ENCODE peak calls at places on chromosome X, in four cellular contexts. R, B, Q and T are unnamed samples.

GRCh38 chrX:70262952-70263567 is 3.1 kb upstream of the P2RY4 start:
- DNase-seq in R (peak), Q (peak), B (no peak), T (peak)

GRCh38 chrX:37959212-37960021 is 46.9 kb upstream of the SYTL5 start:
- DNase-seq in B (no peak), R (no peak), Q (no peak), T (no peak)

GRCh38 chrX:13235930-13236329 is 83.9 kb downstream of the ATXN3L start:
- DNase-seq in Q (no peak), R (no peak), B (no peak), T (no peak)

GRCh38 chrX:97931586-97931985 is 1047.9 kb downstream of the RPA4 start:
- DNase-seq in R (no peak), B (no peak), Q (no peak), T (no peak)

GRCh38 chrX:95057341-95057740 is 1383.3 kb downstream of the FAM133A start:
- DNase-seq in R (no peak), Q (no peak), B (no peak), T (no peak)

GRCh38 chrX:118756111-118756510 is 28.7 kb downstream of the IL13RA1 start:
- DNase-seq in B (no peak), Q (no peak), R (no peak), T (no peak)

GRCh38 chrX:153924149-153924861 is 1.8 kb downstream of the ARHGAP4 start:
- DNase-seq in Q (no peak), B (peak), R (no peak), T (no peak)

GRCh38 chrX:115988825-115989224 is 181.7 kb upstream of the AGTR2 start:
- DNase-seq in R (no peak), B (no peak), Q (no peak), T (no peak)

GRCh38 chrX:68947882-68948605 is 119.2 kb downstream of the EFNB1 start:
- DNase-seq in B (no peak), Q (no peak), R (no peak), T (no peak)

GRCh38 chrX:48573690-48574269 is 504 bp upstream of the RBM3 start:
- DNase-seq in R (no peak), Q (peak), B (peak), T (peak)

GRCh38 chrX:10486373-10486772 is 134.0 kb downstream of the MID1 start:
- DNase-seq in Q (no peak), B (peak), R (no peak), T (no peak)

GRCh38 chrX:153499876-153500275 is 5.1 kb downstream of the BGN start:
- DNase-seq in R (no peak), Q (peak), B (no peak), T (no peak)

GRCh38 chrX:126815816-126816215 is 3.7 kb upstream of the PRR32 start:
- DNase-seq in Q (no peak), R (no peak), B (no peak), T (no peak)

GRCh38 chrX:19990519-19991349 is at the start of gene BCLAF3:
- DNase-seq in B (peak), R (peak), Q (peak), T (peak)

GRCh38 chrX:38973327-38973726 is 172.1 kb downstream of the MID1IP1 start:
- DNase-seq in Q (peak), B (no peak), R (no peak), T (no peak)

GRCh38 chrX:118353081-118353850 is 7.4 kb downstream of the WDR44 start:
- DNase-seq in R (no peak), B (no peak), Q (no peak), T (no peak)

GRCh38 chrX:138487866-138488265 is 223.7 kb downstream of the FGF13 start:
- DNase-seq in R (no peak), B (no peak), Q (no peak), T (no peak)

GRCh38 chrX:84046403-84046984 is 141.5 kb downstream of the RPS6KA6 start:
- DNase-seq in B (no peak), Q (no peak), R (peak), T (peak)

GRCh38 chrX:140918398-140919043 is 83.9 kb upstream of the SPANXB1 start:
- DNase-seq in Q (no peak), R (peak), B (no peak), T (peak)

GRCh38 chrX:21412029-21412428 is 37.8 kb downstream of the CNKSR2 start:
- DNase-seq in B (no peak), Q (no peak), R (no peak), T (no peak)

GRCh38 chrX:29024813-29025342 is 437.6 kb downstream of the IL1RAPL1 start:
- DNase-seq in R (no peak), B (no peak), Q (no peak), T (no peak)

GRCh38 chrX:113274801-113275200 is 434.2 kb upstream of the AMOT start:
- DNase-seq in R (no peak), Q (no peak), B (no peak), T (no peak)

GRCh38 chrX:30580641-30581040 is 3.1 kb upstream of the TASL start:
- DNase-seq in R (no peak), Q (no peak), B (no peak), T (no peak)

GRCh38 chrX:357693-358471 is 28.8 kb downstream of the PPP2R3B start:
- DNase-seq in B (no peak), R (no peak), Q (no peak), T (no peak)

GRCh38 chrX:27590044-27590443 is at the start of gene DCAF8L2:
- DNase-seq in B (no peak), Q (no peak), R (no peak), T (no peak)

GRCh38 chrX:22122510-22122909 is 90.4 kb downstream of the PHEX start:
- DNase-seq in R (no peak), B (peak), Q (no peak), T (no peak)

GRCh38 chrX:49187526-49187925 is 1.4 kb upstream of the PRICKLE3 start:
- DNase-seq in R (no peak), Q (no peak), B (no peak), T (no peak)

GRCh38 chrX:65035451-65035779 is 59.2 kb upstream of the ZC4H2 start:
- DNase-seq in B (no peak), Q (peak), R (peak), T (peak)

GRCh38 chrX:33726281-33727160 is 405.6 kb downstream of the FAM47A start:
- DNase-seq in B (peak), Q (peak), R (peak), T (no peak)

GRCh38 chrX:16191605-16192004 is 24.3 kb downstream of the MAGEB17 start:
- DNase-seq in B (no peak), Q (no peak), R (no peak), T (no peak)

GRCh38 chrX:95889279-95889678 is 795.4 kb upstream of the DIAPH2 start:
- DNase-seq in Q (no peak), B (no peak), R (no peak), T (no peak)

GRCh38 chrX:110146521-110146920 is 143.6 kb downstream of the TMEM164 start:
- DNase-seq in B (peak), Q (no peak), R (peak), T (peak)

GRCh38 chrX:9598344-9598743 is 133.5 kb downstream of the TBL1X start:
- DNase-seq in B (no peak), R (no peak), Q (no peak), T (peak)

GRCh38 chrX:19852014-19853005 is 35.1 kb downstream of the SH3KBP1 start:
- DNase-seq in B (no peak), R (no peak), Q (peak), T (no peak)

GRCh38 chrX:41542151-41542935 is 95.2 kb downstream of the NYX start:
- DNase-seq in Q (no peak), R (no peak), B (no peak), T (no peak)

GRCh38 chrX:125295337-125295736 is 24.3 kb upstream of the TEX13C start:
- DNase-seq in Q (no peak), R (no peak), B (no peak), T (no peak)

GRCh38 chrX:142095816-142096215 is 109.3 kb downstream of the MAGEC2 start:
- DNase-seq in Q (no peak), R (no peak), B (no peak), T (no peak)

GRCh38 chrX:123807825-123808416 is 51.9 kb upstream of the XIAP start:
- DNase-seq in Q (no peak), B (no peak), R (no peak), T (no peak)

GRCh38 chrX:137479394-137479793 is 86.5 kb upstream of the ZIC3 start:
- DNase-seq in Q (no peak), R (no peak), B (no peak), T (peak)

GRCh38 chrX:54785901-54786300 is 12.2 kb downstream of the ITIH6 start:
- DNase-seq in R (peak), Q (no peak), B (no peak), T (peak)
- TF ChIP-seq CTCF in R (no peak), Q (no peak), B (no peak), T (no peak)

GRCh38 chrX:24148535-24149345 is 789 bp upstream of the ZFX start:
- DNase-seq in R (no peak), Q (no peak), B (peak), T (peak)

GRCh38 chrX:24149346-24150050 is at the start of gene ZFX:
- DNase-seq in B (peak), R (peak), Q (peak), T (peak)

GRCh38 chrX:24148118-24148517 is 1.4 kb upstream of the ZFX start:
- DNase-seq in Q (no peak), B (no peak), R (no peak), T (no peak)

GRCh38 chrX:24151513-24151912 is 2.0 kb downstream of the ZFX start:
- DNase-seq in Q (no peak), R (no peak), B (no peak), T (no peak)

DNA sequence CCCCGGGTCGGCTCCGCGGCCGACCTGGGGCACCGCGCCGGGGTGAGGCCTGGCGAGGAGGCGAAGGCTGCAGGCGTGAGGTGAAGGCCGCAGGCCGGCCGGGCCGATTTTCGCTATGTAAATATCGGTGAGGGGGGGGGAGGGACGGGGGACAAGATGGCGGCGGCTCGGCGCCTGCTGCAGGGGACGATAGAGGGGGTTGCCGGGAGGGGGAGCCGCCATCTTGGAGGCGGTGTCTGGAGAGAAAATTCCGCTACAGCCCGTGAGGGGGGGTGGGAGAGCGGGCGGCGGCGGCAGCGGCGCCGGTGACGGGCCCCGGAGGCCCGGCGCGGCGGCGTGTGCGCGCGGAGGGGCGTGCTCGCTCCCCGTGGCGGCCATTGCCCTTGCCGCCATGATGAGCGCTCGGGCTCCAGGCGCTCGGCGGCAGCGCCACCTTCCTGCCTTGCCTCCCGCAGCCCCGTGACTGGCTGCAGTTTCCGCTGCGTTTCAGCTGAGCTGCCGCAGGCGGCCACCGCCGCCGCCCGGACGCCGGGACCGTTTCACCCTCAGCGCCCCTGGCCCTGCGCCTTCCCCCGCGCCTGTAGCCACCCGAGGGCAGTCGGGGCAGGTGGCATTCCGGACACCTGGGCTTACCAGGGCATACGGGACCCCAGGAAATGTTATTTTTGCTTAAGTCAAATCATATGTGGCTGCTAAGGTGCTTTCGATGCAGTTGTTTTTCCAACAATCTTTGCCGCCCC is 692 bp downstream of the ZFX start:
- DNase-seq in Q (peak), R (peak), B (peak), T (peak)
- TF ChIP-seq CTCF in Q (peak), R (peak), B (peak), T (peak)

DNA sequence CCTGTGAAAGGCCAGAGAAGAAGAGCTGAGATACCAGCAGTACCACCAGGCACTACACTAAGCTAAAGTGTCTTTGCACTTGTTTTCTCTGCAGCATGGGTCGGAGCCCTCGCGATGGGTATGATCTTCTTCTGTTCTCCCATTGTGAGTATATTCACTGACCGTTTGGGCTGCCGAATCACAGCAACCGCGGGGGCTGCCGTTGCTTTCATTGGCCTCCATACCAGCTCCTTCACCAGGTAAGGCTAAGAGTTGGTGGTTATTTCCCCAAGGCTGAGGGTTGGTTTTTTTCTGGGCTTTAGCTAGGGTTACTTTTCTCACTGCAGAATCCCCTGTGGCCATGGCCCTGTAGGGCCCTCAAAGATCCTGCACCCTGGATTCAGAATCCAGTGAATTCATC is 93.5 kb downstream of the RLIM start:
- DNase-seq in B (no peak), R (no peak), Q (no peak), T (no peak)
- TF ChIP-seq CTCF in B (no peak), R (no peak), Q (no peak), T (no peak)

GRCh38 chrX:74537011-74537390 is 77.4 kb downstream of the RLIM start:
- DNase-seq in B (peak), R (peak), Q (no peak), T (no peak)

GRCh38 chrX:74534569-74535038 is 79.8 kb downstream of the RLIM start:
- DNase-seq in R (no peak), B (no peak), Q (no peak), T (no peak)

GRCh38 chrX:74535633-74536141 is 78.7 kb downstream of the RLIM start:
- DNase-seq in B (peak), R (peak), Q (peak), T (peak)

GRCh38 chrX:74536142-74537010 is 78.0 kb downstream of the RLIM start:
- DNase-seq in Q (peak), R (peak), B (peak), T (peak)

GRCh38 chrX:74535211-74535621 is 79.2 kb downstream of the RLIM start:
- DNase-seq in Q (no peak), B (peak), R (peak), T (peak)
- TF ChIP-seq CTCF in Q (peak), B (peak), R (no peak), T (no peak)

GRCh38 chrX:111869639-111870034 is 6.3 kb upstream of the TRPC5OS start:
- DNase-seq in R (peak), B (no peak), Q (no peak), T (peak)
- TF ChIP-seq CTCF in R (peak), B (peak), Q (peak), T (peak)

GRCh38 chrX:151633157-151633556 is 62.1 kb upstream of the PRRG3 start:
- DNase-seq in R (no peak), B (no peak), Q (no peak), T (no peak)
- TF ChIP-seq CTCF in R (no peak), B (no peak), Q (no peak), T (no peak)

GRCh38 chrX:134181261-134181660 is 55.7 kb upstream of the CCDC160 start:
- DNase-seq in B (no peak), R (no peak), Q (no peak), T (no peak)

GRCh38 chrX:134184936-134185335 is 52.0 kb upstream of the CCDC160 start:
- DNase-seq in Q (no peak), R (no peak), B (no peak), T (no peak)

GRCh38 chrX:134191276-134191675 is 45.7 kb upstream of the CCDC160 start:
- DNase-seq in Q (no peak), R (no peak), B (no peak), T (no peak)

GRCh38 chrX:134183665-134184064 is 53.3 kb upstream of the CCDC160 start:
- DNase-seq in B (no peak), R (no peak), Q (no peak), T (no peak)

DNA sequence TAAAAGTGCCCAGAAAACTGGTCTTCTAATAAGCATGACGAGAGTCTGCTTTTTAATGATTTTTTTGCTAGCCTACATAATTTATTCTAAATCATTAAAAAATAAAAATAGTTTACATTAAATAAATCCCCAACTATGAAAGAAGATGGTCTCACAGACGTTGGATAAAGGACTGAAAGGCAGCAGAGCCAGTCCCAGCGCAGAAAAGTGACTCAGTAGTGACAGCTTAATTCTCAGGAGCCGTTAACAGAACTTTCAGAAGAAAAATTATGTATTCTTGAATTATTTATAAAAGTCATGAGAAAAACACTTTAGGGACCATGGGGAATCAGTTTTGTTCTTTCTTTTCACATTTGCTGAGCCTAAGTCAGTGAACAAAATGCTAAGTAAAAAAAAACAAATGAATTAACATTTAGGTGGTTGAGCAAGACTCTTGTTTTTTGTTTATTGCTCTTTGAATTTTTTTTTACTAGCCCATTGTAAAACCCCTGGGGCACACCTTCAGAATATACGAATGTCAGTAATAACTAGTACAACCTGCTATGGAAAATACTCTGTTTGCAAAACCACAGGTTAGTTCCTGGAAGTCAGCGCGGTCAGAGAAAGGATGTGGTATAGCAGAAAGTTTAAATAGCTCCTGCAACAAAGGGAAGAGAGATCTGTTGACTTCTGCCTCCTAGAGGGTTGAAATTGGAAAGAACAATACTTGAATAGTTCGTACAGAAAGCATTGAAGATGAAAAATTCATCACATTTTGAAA is 50.4 kb upstream of the CCDC160 start:
- DNase-seq in B (no peak), Q (no peak), R (no peak), T (no peak)
- TF ChIP-seq CTCF in B (no peak), Q (no peak), R (no peak), T (no peak)